ENCODE peak calls at places on chromosomes 7 and 10, in ten cellular contexts. E, F, M, B, L, J, K, Z, Q and V are unnamed samples.

GRCh38 chr7:110544199-110544598 is 546.7 kb upstream of the LRRN3 start:
- DNase-seq in L (no peak), E (no peak), K (no peak), J (no peak), M (no peak), Z (no peak), F (no peak), B (no peak), Q (no peak), V (no peak)

GRCh38 chr7:149785402-149785801 is 12.0 kb upstream of the ZNF467 start:
- DNase-seq in L (no peak), B (no peak), E (no peak), K (no peak), J (no peak), Q (no peak), M (no peak), F (no peak), Z (no peak), V (no peak)

GRCh38 chr7:47362984-47363383 is 218.9 kb downstream of the TNS3 start:
- DNase-seq in K (no peak), B (no peak), F (no peak), M (no peak), Q (no peak), E (no peak), J (no peak), Z (no peak), L (no peak), V (no peak)

GRCh38 chr10:86533328-86533727 is 11.7 kb upstream of the WAPL start:
- DNase-seq in Z (no peak), F (peak), K (no peak), B (no peak), M (no peak), Q (no peak), J (no peak), E (no peak), L (no peak), V (no peak)

GRCh38 chr10:6543431-6544005 is 36.6 kb downstream of the PRKCQ start:
- DNase-seq in B (peak), M (no peak), J (peak), E (peak), L (no peak), K (no peak), Q (peak), Z (no peak), F (no peak), V (no peak)

GRCh38 chr10:58608356-58608755 is 95.7 kb downstream of the BICC1 start:
- DNase-seq in J (no peak), M (peak), L (no peak), K (no peak), B (no peak), F (no peak), Z (no peak), E (no peak), Q (no peak), V (no peak)

GRCh38 chr7:141550694-141551079 is 523 bp upstream of the AGK start:
- DNase-seq in E (no peak), L (no peak), M (peak), F (peak), B (peak), Q (peak), Z (peak), K (no peak), J (no peak), V (no peak)

GRCh38 chr7:54992876-54993490 is 25.8 kb upstream of the EGFR start:
- DNase-seq in F (no peak), J (no peak), B (no peak), E (no peak), Z (no peak), L (no peak), Q (no peak), K (no peak), M (peak), V (no peak)

GRCh38 chr10:132274581-132274980 is 33.2 kb downstream of the STK32C start:
- DNase-seq in F (no peak), J (no peak), B (no peak), Q (no peak), K (no peak), E (no peak), M (no peak), L (no peak), Z (no peak), V (no peak)

GRCh38 chr7:50146692-50147091 is 53.6 kb upstream of the ZPBP start:
- DNase-seq in L (no peak), B (no peak), M (no peak), K (no peak), F (no peak), E (no peak), J (no peak), Q (peak), Z (no peak), V (no peak)

GRCh38 chr7:44970521-44971051 is 8.2 kb downstream of the MYO1G start:
- DNase-seq in J (no peak), M (no peak), L (no peak), Q (no peak), E (no peak), Z (no peak), K (no peak), F (no peak), B (no peak), V (no peak)

GRCh38 chr10:73907841-73908517 is 3.0 kb upstream of the PLAU start:
- DNase-seq in Q (no peak), J (no peak), B (no peak), K (no peak), L (no peak), E (no peak), F (peak), Z (no peak), M (peak), V (no peak)

GRCh38 chr10:110212119-110213006 is 5.0 kb downstream of the MXI1 start:
- DNase-seq in E (no peak), B (no peak), K (no peak), L (no peak), J (peak), M (no peak), Z (no peak), F (no peak), Q (peak), V (no peak)

GRCh38 chr7:98808751-98809460 is 60.9 kb downstream of the TMEM130 start:
- DNase-seq in Q (no peak), B (no peak), M (no peak), F (no peak), E (no peak), J (no peak), L (no peak), K (no peak), Z (no peak), V (no peak)